ENCODE peak calls at places on chromosomes 3 and 15, in four cellular contexts. T, O, M and X are unnamed samples.

GRCh38 chr3:52091566-52092290 is 35.4 kb upstream of the DUSP7 start:
- DNase-seq in M (no peak), T (no peak), O (peak), X (peak)

GRCh38 chr15:49712846-49713450 is 92.1 kb downstream of the DTWD1 start:
- DNase-seq in T (no peak), M (no peak), O (no peak), X (no peak)

GRCh38 chr3:169662215-169663070 is 1.1 kb downstream of the MECOM start:
- DNase-seq in T (no peak), M (peak), O (peak), X (peak)

GRCh38 chr15:75640483-75641175 is 605 bp upstream of the IMP3 start:
- DNase-seq in T (no peak), O (peak), M (peak), X (peak)

GRCh38 chr3:53161820-53162671 is 1.0 kb downstream of the PRKCD start:
- DNase-seq in O (peak), M (peak), T (no peak), X (peak)

GRCh38 chr3:164845739-164846138 is 232.6 kb downstream of the SI start:
- DNase-seq in M (no peak), O (no peak), T (no peak), X (no peak)

GRCh38 chr3:168973206-168973605 is 690.3 kb downstream of the MECOM start:
- DNase-seq in M (no peak), O (peak), T (no peak), X (no peak)

GRCh38 chr3:38308456-38308855 is 26.4 kb downstream of the SLC22A14 start:
- DNase-seq in M (no peak), O (no peak), T (no peak), X (no peak)

GRCh38 chr3:34938784-34939183 is 700.5 kb upstream of the ARPP21 start:
- DNase-seq in M (no peak), T (no peak), O (no peak), X (no peak)

GRCh38 chr3:111758642-111759041 is 100.4 kb upstream of the PHLDB2 start:
- DNase-seq in M (no peak), O (peak), T (no peak), X (no peak)

GRCh38 chr3:44421280-44421679 is 56.2 kb downstream of the ZNF445 start:
- DNase-seq in M (no peak), T (no peak), O (no peak), X (no peak)

GRCh38 chr3:194280777-194281176 is 70.4 kb downstream of the CPN2 start:
- DNase-seq in T (no peak), M (no peak), O (no peak), X (no peak)

GRCh38 chr3:167989999-167990398 is 105.7 kb downstream of the GOLIM4 start:
- DNase-seq in M (no peak), T (no peak), O (no peak), X (no peak)

GRCh38 chr3:81470416-81470978 is 290.9 kb downstream of the GBE1 start:
- DNase-seq in T (no peak), O (no peak), M (no peak), X (no peak)

GRCh38 chr3:36362216-36362615 is 18.1 kb upstream of the STAC start:
- DNase-seq in O (peak), M (no peak), T (no peak), X (peak)

GRCh38 chr3:140467104-140467577 is 210.7 kb upstream of the TRIM42 start:
- DNase-seq in M (no peak), O (peak), T (no peak), X (peak)

GRCh38 chr15:67165653-67166260 is 88.7 kb downstream of the AAGAB start:
- DNase-seq in O (peak), M (peak), T (no peak), X (peak)

GRCh38 chr15:64905119-64905831 is 6.4 kb upstream of the ANKDD1A start:
- DNase-seq in O (peak), T (no peak), M (peak), X (peak)